ENCODE peak calls at places on chromosomes 6 and 20, in five cellular contexts. I is ovary, W is stomach, E is uterus, O is NB4. M is an unnamed sample.
A peak's percentile ranks its signal among the peaks of the same experiment; 100 is the strongest.

GRCh38 chr20:43386878-43387277 is 70.8 kb upstream of the SRSF6 start:
- DNase-seq in I (no peak), E (no peak), W (no peak), O (peak; percentile 54), M (no peak)

GRCh38 chr20:35821807-35822242 is 50.0 kb downstream of the PHF20 start:
- DNase-seq in O (no peak), E (no peak), I (no peak), W (no peak), M (no peak)

GRCh38 chr6:101633081-101633480 is 239.6 kb downstream of the GRIK2 start:
- DNase-seq in W (no peak), I (no peak), E (no peak), O (no peak), M (no peak)

GRCh38 chr6:84457276-84457675 is 229.8 kb upstream of the CEP162 start:
- DNase-seq in I (no peak), E (no peak), O (no peak), W (no peak), M (no peak)

GRCh38 chr6:44001318-44001868 is 125.9 kb downstream of the MRPL14 start:
- DNase-seq in I (peak; percentile 32), W (no peak), E (no peak), O (peak; percentile 62), M (no peak)

GRCh38 chr20:2133318-2134183 is 31.9 kb downstream of the STK35 start:
- DNase-seq in W (no peak), O (peak; percentile 47), E (peak; percentile 40), I (no peak), M (peak; percentile 53)

GRCh38 chr6:31572041-31572911 is at the start of gene LTA:
- DNase-seq in W (no peak), O (no peak), I (no peak), E (no peak), M (peak; percentile 92)

GRCh38 chr6:168951224-168951616 is 302.4 kb downstream of the THBS2 start:
- DNase-seq in O (no peak), W (no peak), I (peak; percentile 41), E (no peak), M (no peak)

GRCh38 chr20:36181934-36182603 is 27.5 kb downstream of the EPB41L1 start:
- DNase-seq in E (no peak), O (peak; percentile 31), W (no peak), I (no peak), M (no peak)

GRCh38 chr6:45438849-45439406 is 61.2 kb upstream of the SUPT3H start:
- DNase-seq in O (peak; percentile 65), W (no peak), I (no peak), E (no peak), M (no peak)

GRCh38 chr20:57391439-57392129 is 388 bp downstream of the RBM38 start:
- DNase-seq in O (peak; percentile 54), I (peak; percentile 70), W (peak; percentile 31), E (no peak), M (peak; percentile 92)

GRCh38 chr6:111482236-111482958 is 621 bp downstream of the REV3L start:
- DNase-seq in O (peak; percentile 80), E (peak; percentile 66), I (peak; percentile 75), W (peak; percentile 56), M (peak; percentile 91)

GRCh38 chr20:3239867-3240775 is 1.1 kb upstream of the SLC4A11 start:
- DNase-seq in I (no peak), E (no peak), O (no peak), W (no peak), M (peak; percentile 71)

GRCh38 chr6:49949062-49949461 is 14.9 kb downstream of the DEFB114 start:
- DNase-seq in O (no peak), E (no peak), W (no peak), I (no peak), M (no peak)

GRCh38 chr6:154297711-154298110 is 58.9 kb downstream of the IPCEF1 start:
- DNase-seq in E (no peak), I (no peak), W (no peak), O (no peak), M (no peak)

GRCh38 chr20:4516851-4517250 is 204.9 kb upstream of the PRND start:
- DNase-seq in O (no peak), E (no peak), I (no peak), W (no peak), M (no peak)

GRCh38 chr20:60062431-60063336 is 104.5 kb downstream of the CDH26 start:
- DNase-seq in O (no peak), W (no peak), E (peak; percentile 46), I (peak; percentile 51), M (no peak)

GRCh38 chr6:106630366-106630765 is 988 bp downstream of the QRSL1 start:
- DNase-seq in O (peak; percentile 40), E (no peak), W (no peak), I (no peak), M (no peak)

GRCh38 chr6:106273087-106273486 is 52.5 kb downstream of the ATG5 start:
- DNase-seq in O (no peak), W (no peak), E (no peak), I (no peak), M (no peak)

GRCh38 chr6:170449835-170450753 is 103.0 kb downstream of the PSMB1 start:
- DNase-seq in W (no peak), O (peak; percentile 39), E (no peak), I (no peak), M (peak; percentile 63)

GRCh38 chr6:170452767-170453545 is 100.2 kb downstream of the PSMB1 start:
- DNase-seq in E (no peak), W (no peak), I (no peak), O (no peak), M (peak; percentile 52)

GRCh38 chr6:170453586-170454511 is 99.3 kb downstream of the PSMB1 start:
- DNase-seq in I (no peak), O (no peak), W (no peak), E (no peak), M (peak; percentile 51)

GRCh38 chr6:170450946-170451761 is 102.0 kb downstream of the PSMB1 start:
- DNase-seq in I (no peak), O (no peak), E (no peak), W (no peak), M (peak; percentile 45)

DNA sequence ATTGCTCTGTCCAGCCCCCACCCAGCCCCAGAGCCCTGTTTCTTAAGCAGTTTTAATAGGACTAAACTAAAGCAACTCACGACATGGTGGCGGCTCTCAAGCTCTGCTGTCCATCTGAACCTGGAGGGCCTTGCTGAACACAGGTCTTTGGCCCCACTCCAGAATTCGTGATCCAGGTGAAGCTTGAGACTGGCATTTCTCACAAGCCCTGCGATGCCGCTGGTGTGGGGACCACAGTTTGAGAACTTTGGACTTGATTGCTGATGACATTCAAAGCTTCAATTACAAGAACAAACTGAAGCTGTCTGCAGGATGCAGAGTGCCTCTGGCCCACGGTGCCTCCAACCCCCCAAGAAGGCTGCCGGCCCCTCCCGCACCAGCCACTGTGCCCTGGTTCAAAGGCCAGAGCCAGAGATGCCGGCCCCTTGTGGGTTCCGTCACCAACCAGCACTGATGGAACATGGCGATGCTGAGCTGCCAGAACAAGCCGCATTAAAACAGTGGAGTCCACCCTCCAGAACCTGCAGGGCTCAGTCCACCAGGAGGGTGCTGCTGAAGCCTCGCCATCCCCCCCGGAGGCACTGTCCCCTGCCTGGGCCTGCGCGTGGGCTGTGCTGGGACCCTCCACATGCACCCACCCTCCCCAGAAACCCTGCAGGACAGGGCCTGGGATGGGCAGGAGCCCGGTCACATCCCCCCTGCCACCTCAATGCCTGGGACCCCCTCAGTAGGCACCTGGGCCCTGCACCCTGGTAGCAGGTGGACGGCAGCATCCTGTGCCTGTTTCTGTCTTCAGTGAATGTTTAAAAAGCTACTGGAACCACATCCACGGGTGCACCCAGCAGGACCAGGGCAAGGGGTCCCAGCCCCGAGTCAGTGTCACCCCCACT is 101.1 kb downstream of the PSMB1 start:
- DNase-seq in O (no peak), W (no peak), I (no peak), E (no peak), M (peak; percentile 59)
- TF ChIP-seq POLR2A in O (no peak), W (no peak), I (no peak), E (no peak), M (no peak)

GRCh38 chr6:162468326-162468725 is 259.2 kb downstream of the PRKN start:
- DNase-seq in I (no peak), O (no peak), E (no peak), W (no peak), M (no peak)
- H3K4me3 ChIP-seq in I (no peak overlapping the region), O (no peak overlapping the region), E (no peak overlapping the region), W (no peak overlapping the region), M (no peak overlapping the region)

GRCh38 chr20:23234311-23235078 is 116.1 kb upstream of the NXT1 start:
- DNase-seq in I (no peak), W (no peak), O (no peak), E (no peak), M (no peak)
- TF ChIP-seq POLR2A in I (no peak), W (no peak), O (no peak), E (no peak), M (no peak)

DNA sequence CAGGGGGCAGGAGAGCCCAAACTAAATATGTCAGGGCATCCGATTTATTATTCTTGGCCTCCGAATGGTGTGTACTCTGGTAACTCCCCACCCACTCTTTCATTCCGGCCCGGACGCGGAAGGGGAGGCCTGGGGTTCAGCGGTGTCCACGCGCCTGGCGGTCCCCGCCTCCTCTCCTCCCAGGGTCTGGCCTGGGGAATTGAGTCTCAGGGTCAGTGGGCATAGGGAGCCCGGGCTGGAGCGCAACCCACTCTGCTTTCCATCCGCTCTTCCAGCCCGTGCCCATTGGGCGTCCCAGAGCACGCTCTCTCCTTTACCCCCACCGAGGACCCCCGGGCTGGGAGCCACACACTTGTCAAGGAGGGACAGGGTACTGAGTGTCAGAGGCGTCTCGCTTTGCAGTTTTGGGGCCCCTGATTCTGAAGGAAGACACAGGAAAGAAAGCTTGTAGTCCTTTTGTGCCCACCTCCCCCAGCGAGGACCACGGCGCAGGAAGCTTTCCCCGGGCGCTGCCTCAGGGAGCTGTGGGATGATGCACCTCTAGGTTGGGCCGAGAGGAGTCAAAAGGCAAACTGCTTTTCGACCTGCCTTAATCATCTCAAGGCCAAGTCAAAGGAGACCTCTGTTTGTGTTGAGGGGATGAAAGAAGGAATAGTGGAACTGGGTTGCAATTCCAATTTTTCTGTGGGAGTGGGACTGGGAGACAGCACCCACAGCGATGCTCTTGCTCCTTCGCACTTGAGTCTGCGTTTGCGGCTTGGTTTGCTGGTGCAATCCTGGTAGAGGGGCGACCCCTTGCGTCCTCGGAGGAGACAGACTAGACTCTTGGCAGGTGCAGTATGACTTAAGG is 2.5 kb downstream of the RSPO3 start:
- DNase-seq in W (peak; percentile 68), E (peak; percentile 87), O (peak; percentile 88), I (peak; percentile 68), M (peak; percentile 83)
- H3K4me3 ChIP-seq in W (peak overlapping the region; percentile 57), E (peak overlapping the region; percentile 50), O (no peak overlapping the region), I (peak overlapping the region; percentile 44), M (no peak overlapping the region)

GRCh38 chr6:158772172-158772571 is 47.0 kb downstream of the EZR start:
- DNase-seq in E (no peak), I (peak; percentile 16), O (no peak), W (no peak), M (no peak)
- TF ChIP-seq POLR2A in E (no peak), I (no peak), O (no peak), W (no peak), M (no peak)

GRCh38 chr6:70099732-70100131 is 203.2 kb downstream of the COL9A1 start:
- DNase-seq in I (no peak), O (no peak), E (no peak), W (no peak), M (no peak)
- H3K4me3 ChIP-seq in I (no peak overlapping the region), O (no peak overlapping the region), E (no peak overlapping the region), W (no peak overlapping the region), M (no peak overlapping the region)